ENCODE peak calls at places on chromosome 16, in four cellular contexts. K is gastrocnemius medialis, W is transverse colon, Y is adrenal gland. H is an unnamed sample.

GRCh38 chr16:53504161-53504663 is 1.2 kb upstream of the AKTIP start:
- DNase-seq in K (peak; percentile 12), W (peak; percentile 43), Y (peak; percentile 84), H (peak; percentile 33)

GRCh38 chr16:27787661-27788060 is 237.7 kb downstream of the KATNIP start:
- DNase-seq in K (no peak), W (no peak), Y (no peak), H (no peak)

GRCh38 chr16:86798247-86799041 is 220.1 kb downstream of the FOXL1 start:
- DNase-seq in K (no peak), W (no peak), Y (no peak), H (no peak)

GRCh38 chr16:53091508-53092211 is 36.9 kb downstream of the CHD9 start:
- DNase-seq in K (peak; percentile 51), W (peak; percentile 42), Y (peak; percentile 83), H (no peak)

GRCh38 chr16:19783363-19783762 is 65.3 kb downstream of the IQCK start:
- DNase-seq in K (no peak), W (no peak), Y (peak; percentile 49), H (no peak)

GRCh38 chr16:81450783-81451491 is 6.3 kb downstream of the CMIP start:
- DNase-seq in K (no peak), W (no peak), Y (no peak), H (no peak)

GRCh38 chr16:87273471-87274030 is 43.6 kb downstream of the C16orf95 start:
- DNase-seq in K (no peak), W (no peak), Y (no peak), H (no peak)

GRCh38 chr16:80900593-80900954 is 96.2 kb upstream of the CDYL2 start:
- DNase-seq in K (no peak), W (no peak), Y (no peak), H (no peak)

GRCh38 chr16:87326151-87326571 is 9.0 kb upstream of the C16orf95 start:
- DNase-seq in K (no peak), W (no peak), Y (peak; percentile 81), H (no peak)

GRCh38 chr16:50152386-50152806 is 710 bp upstream of the TENT4B start:
- DNase-seq in K (peak; percentile 6), W (peak; percentile 62), Y (peak; percentile 79), H (peak; percentile 20)

GRCh38 chr16:27547134-27547533 is 2.6 kb downstream of the GTF3C1 start:
- DNase-seq in K (no peak), W (no peak), Y (no peak), H (no peak)

GRCh38 chr16:22188595-22189442 is 17.3 kb upstream of the EEF2K start:
- DNase-seq in K (peak; percentile 48), W (peak; percentile 82), Y (peak; percentile 89), H (peak; percentile 86)

GRCh38 chr16:61030616-61031015 is 1005.6 kb downstream of the CDH8 start:
- DNase-seq in K (no peak), W (no peak), Y (no peak), H (no peak)

GRCh38 chr16:13478991-13479390 is 441.0 kb upstream of the ERCC4 start:
- DNase-seq in K (no peak), W (no peak), Y (no peak), H (no peak)

GRCh38 chr16:20598832-20599469 is 22.8 kb upstream of the ACSM2B start:
- DNase-seq in K (no peak), W (no peak), Y (no peak), H (no peak)

GRCh38 chr16:19555938-19556778 is 655 bp downstream of the VPS35L start:
- DNase-seq in K (no peak), W (peak; percentile 11), Y (no peak), H (no peak)

GRCh38 chr16:48864055-48864454 is 254.1 kb upstream of the N4BP1 start:
- DNase-seq in K (no peak), W (no peak), Y (no peak), H (no peak)

GRCh38 chr16:28846933-28847273 is 755 bp upstream of the TUFM start:
- DNase-seq in K (no peak), W (no peak), Y (no peak), H (no peak)

GRCh38 chr16:31427441-31428276 is 501 bp downstream of the COX6A2 start:
- DNase-seq in K (peak; percentile 62), W (peak; percentile 45), Y (peak; percentile 66), H (no peak)

GRCh38 chr16:47887496-47887895 is 268.3 kb downstream of the ABCC12 start:
- DNase-seq in K (no peak), W (no peak), Y (no peak), H (no peak)

GRCh38 chr16:50121721-50122445 is 31.2 kb upstream of the TENT4B start:
- DNase-seq in K (no peak), W (no peak), Y (no peak), H (no peak)

GRCh38 chr16:9447195-9447551 is 355.7 kb downstream of the HAPSTR1 start:
- DNase-seq in K (no peak), W (no peak), Y (peak; percentile 55), H (no peak)

GRCh38 chr16:84716740-84717139 is 16.9 kb downstream of the USP10 start:
- DNase-seq in K (no peak), W (no peak), Y (no peak), H (no peak)

GRCh38 chr16:11768850-11769249 is 26.2 kb upstream of the TXNDC11 start:
- DNase-seq in K (no peak), W (no peak), Y (no peak), H (no peak)

GRCh38 chr16:86786338-86786737 is 208.0 kb downstream of the FOXL1 start:
- DNase-seq in K (no peak), W (no peak), Y (no peak), H (no peak)

GRCh38 chr16:88754912-88755744 is 29.9 kb downstream of the PIEZO1 start:
- DNase-seq in K (no peak), W (no peak), Y (no peak), H (peak; percentile 42)

DNA sequence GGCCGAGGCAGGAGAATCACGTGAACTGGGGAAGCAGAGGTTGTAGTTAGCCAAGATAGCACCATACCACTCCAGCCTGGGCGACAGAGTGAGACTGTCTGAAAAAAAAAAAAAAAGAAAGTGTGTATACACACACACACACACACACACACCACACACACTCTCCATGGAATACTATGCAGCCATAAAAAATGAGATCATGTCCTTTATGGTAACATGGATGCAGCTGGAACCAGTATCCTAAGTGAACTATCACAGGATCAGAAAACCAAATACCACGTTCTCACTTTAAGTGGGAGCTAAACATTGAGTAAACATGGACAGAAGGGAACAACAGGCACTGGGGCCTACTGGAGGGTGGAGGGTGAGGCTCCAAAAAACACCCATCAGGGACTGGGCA is 16.7 kb downstream of the NDUFAB1 start:
- DNase-seq in K (no peak), W (no peak), Y (no peak), H (no peak)
- TF ChIP-seq POLR2A in K (no peak), W (no peak), Y (no peak), H (no peak)

GRCh38 chr16:66935319-66936011 is at the start of gene CES2:
- DNase-seq in K (peak; percentile 63), W (peak; percentile 93), Y (peak; percentile 90), H (peak; percentile 73)
- TF ChIP-seq POLR2A in K (peak; percentile 64), W (peak; percentile 98), Y (no peak), H (peak; percentile 64)

GRCh38 chr16:70378869-70379493 is 32.3 kb downstream of the DDX19A start:
- DNase-seq in K (no peak), W (no peak), Y (no peak), H (no peak)

GRCh38 chr16:70380205-70380918 is 33.7 kb downstream of the DDX19A start:
- DNase-seq in K (peak; percentile 18), W (peak; percentile 59), Y (peak; percentile 73), H (peak; percentile 20)

GRCh38 chr16:70381604-70382342 is 35.1 kb downstream of the DDX19A start:
- DNase-seq in K (no peak), W (no peak), Y (no peak), H (no peak)

GRCh38 chr16:70383421-70383960 is 36.8 kb downstream of the DDX19A start:
- DNase-seq in K (no peak), W (no peak), Y (no peak), H (no peak)

GRCh38 chr16:70380919-70381603 is 34.4 kb downstream of the DDX19A start:
- DNase-seq in K (peak; percentile 98), W (peak; percentile 98), Y (peak; percentile 99), H (peak; percentile 97)
- TF ChIP-seq POLR2A in K (no peak), W (peak; percentile 87), Y (no peak), H (peak; percentile 80)

GRCh38 chr16:90020838-90021382 is 1.7 kb upstream of the DBNDD1 start:
- DNase-seq in K (no peak), W (no peak), Y (no peak), H (no peak)

GRCh38 chr16:90020260-90020837 is 1.1 kb upstream of the DBNDD1 start:
- DNase-seq in K (no peak), W (no peak), Y (no peak), H (no peak)

GRCh38 chr16:90022209-90023077 is 3.2 kb upstream of the DBNDD1 start:
- DNase-seq in K (peak; percentile 78), W (peak; percentile 93), Y (peak; percentile 96), H (peak; percentile 90)

GRCh38 chr16:90026135-90026534 is 6.9 kb upstream of the DBNDD1 start:
- DNase-seq in K (no peak), W (no peak), Y (no peak), H (no peak)

DNA sequence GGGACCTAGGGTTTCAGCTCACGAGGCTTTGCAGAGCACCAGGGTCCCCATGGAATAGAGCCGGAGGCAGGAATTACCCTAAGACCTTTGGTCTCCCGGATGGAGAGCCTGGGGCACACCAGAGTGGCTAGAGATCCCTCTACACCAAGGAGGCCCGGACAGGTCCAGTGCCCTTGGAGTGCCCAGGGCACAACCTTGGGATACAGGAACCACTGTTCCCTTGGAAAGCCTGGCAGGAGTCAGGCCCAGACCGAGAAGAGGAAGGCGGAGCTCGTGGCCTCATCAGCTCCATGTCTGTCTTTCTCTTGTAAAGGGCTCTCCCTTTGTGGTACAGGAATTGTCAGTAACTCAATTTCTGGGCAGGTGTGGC is 3.8 kb upstream of the DBNDD1 start:
- DNase-seq in K (no peak), W (no peak), Y (no peak), H (no peak)
- TF ChIP-seq POLR2A in K (no peak), W (no peak), Y (no peak), H (no peak)

GRCh38 chr16:2205104-2205966 is at the start of gene MLST8:
- DNase-seq in K (peak; percentile 70), W (peak; percentile 89), Y (peak; percentile 91), H (peak; percentile 74)
- TF ChIP-seq POLR2A in K (peak; percentile 80), W (peak; percentile 89), Y (peak; percentile 89), H (peak; percentile 66)

H was measured in prostate gland.